ENCODE peak calls at places on chromosomes 13 and 19, in nine cellular contexts. D is activated CD8-positive, alpha-beta memory T cell treated with anti-CD3 and anti-CD28 coated beads for 1 hour; J is HFFc6; N is Karpas-422; G is stimulated activated CD4-positive, alpha-beta T cell treated with anti-CD3 and anti-CD28 coated beads, Interleukin-4, amount 100 ng/mL, for 48 hours; P is NCI-H1105; S is epithelial cell of esophagus; I is T-helper 17 cell; M is astrocyte of the hippocampus. A is an unnamed sample.

GRCh38 chr19:19403373-19403901 is 2.0 kb upstream of the GATAD2A start:
- DNase-seq in I (no peak), M (peak), P (no peak), S (peak), G (no peak), N (no peak), D (no peak), J (peak), A (peak)

GRCh38 chr19:49690656-49691242 is at the start of gene CPT1C:
- DNase-seq in S (peak), D (no peak), P (peak), N (peak), I (no peak), G (peak), M (peak), J (peak), A (no peak)

GRCh38 chr13:51717786-51718398 is 86.1 kb downstream of the DHRS12 start:
- DNase-seq in M (no peak), I (no peak), D (no peak), G (no peak), J (peak), P (no peak), N (no peak), S (peak), A (no peak)

GRCh38 chr19:50264483-50265186 is 61.2 kb downstream of the MYH14 start:
- DNase-seq in S (no peak), M (no peak), I (no peak), G (no peak), D (no peak), J (no peak), P (no peak), N (no peak), A (peak)

GRCh38 chr19:33481863-33482262 is 39.7 kb downstream of the PEPD start:
- DNase-seq in D (no peak), N (no peak), S (no peak), J (no peak), M (no peak), G (no peak), I (no peak), P (no peak), A (no peak)

GRCh38 chr19:35294859-35295258 is 2.9 kb downstream of the MAG start:
- DNase-seq in S (no peak), G (no peak), D (no peak), I (no peak), N (no peak), J (no peak), M (no peak), P (no peak), A (no peak)

GRCh38 chr19:4449022-4449825 is 8.4 kb downstream of the UBXN6 start:
- DNase-seq in G (no peak), N (no peak), J (no peak), S (no peak), D (no peak), P (no peak), I (no peak), M (peak), A (no peak)

GRCh38 chr19:5927439-5927821 is 13.4 kb downstream of the CAPS start:
- DNase-seq in I (no peak), J (no peak), N (no peak), G (no peak), S (no peak), P (no peak), M (no peak), D (no peak), A (no peak)

GRCh38 chr19:10885241-10886169 is 14.2 kb downstream of the CARM1 start:
- DNase-seq in N (no peak), P (no peak), J (no peak), G (no peak), S (no peak), D (no peak), M (peak), I (no peak), A (no peak)

GRCh38 chr13:110265341-110265681 is 41.6 kb downstream of the COL4A1 start:
- DNase-seq in P (no peak), G (no peak), I (no peak), N (no peak), S (no peak), D (no peak), J (no peak), M (no peak), A (no peak)

GRCh38 chr13:104614746-104615145 is 1548.5 kb upstream of the SLC10A2 start:
- DNase-seq in J (no peak), M (no peak), P (no peak), D (no peak), G (no peak), S (no peak), N (no peak), I (no peak), A (no peak)

GRCh38 chr13:76307157-76307556 is 579.0 kb downstream of the KCTD12 start:
- DNase-seq in P (no peak), G (no peak), M (peak), J (no peak), I (no peak), N (no peak), D (no peak), S (no peak), A (no peak)

GRCh38 chr13:103236213-103236612 is 170.0 kb upstream of the SLC10A2 start:
- DNase-seq in P (no peak), J (no peak), M (peak), I (no peak), G (no peak), N (no peak), D (no peak), S (peak), A (no peak)

GRCh38 chr19:13098291-13099072 is 4.2 kb downstream of the LYL1 start:
- DNase-seq in I (no peak), G (no peak), N (peak), D (no peak), S (peak), M (peak), P (no peak), J (no peak), A (no peak)

GRCh38 chr19:40578442-40578908 is 1.8 kb downstream of the SHKBP1 start:
- DNase-seq in N (no peak), S (no peak), G (no peak), P (no peak), I (no peak), M (no peak), D (no peak), J (no peak), A (peak)

GRCh38 chr19:46124638-46125115 is at the start of gene IGFL3:
- DNase-seq in S (peak), N (peak), J (peak), G (no peak), M (peak), I (no peak), P (no peak), D (no peak), A (no peak)

GRCh38 chr19:11373166-11373884 is 1.1 kb upstream of the SWSAP1 start:
- DNase-seq in M (peak), J (peak), D (no peak), I (no peak), N (peak), P (peak), G (no peak), S (peak), A (no peak)

GRCh38 chr13:60654405-60654804 is 257.4 kb downstream of the TDRD3 start:
- DNase-seq in G (no peak), D (no peak), N (peak), J (peak), P (peak), I (no peak), M (peak), S (peak), A (peak)

GRCh38 chr19:45124021-45124420 is 31.0 kb downstream of the PPP1R37 start:
- DNase-seq in I (no peak), D (no peak), S (no peak), M (no peak), J (no peak), P (no peak), G (no peak), N (no peak), A (no peak)

GRCh38 chr13:35700661-35701060 is 224.2 kb upstream of the MAB21L1 start:
- DNase-seq in M (peak), N (no peak), G (no peak), P (no peak), J (peak), S (no peak), D (no peak), I (no peak), A (no peak)

GRCh38 chr19:56076413-56076998 is 44.6 kb downstream of the ZNF787 start:
- DNase-seq in P (peak), D (no peak), N (peak), J (peak), M (peak), I (no peak), S (peak), G (peak), A (peak)

GRCh38 chr19:4352701-4353121 is 9.3 kb downstream of the MPND start:
- DNase-seq in P (peak), S (peak), J (peak), N (peak), D (no peak), I (no peak), G (peak), M (peak), A (peak)

GRCh38 chr13:45721203-45721731 is 19.1 kb downstream of the CBY2 start:
- DNase-seq in D (no peak), M (no peak), P (no peak), I (no peak), N (no peak), G (no peak), S (no peak), J (no peak), A (no peak)

GRCh38 chr13:41254902-41255301 is 8.5 kb downstream of the MTRF1 start:
- DNase-seq in N (no peak), M (no peak), D (no peak), I (no peak), J (no peak), S (no peak), P (no peak), G (no peak), A (no peak)

GRCh38 chr19:35114656-35115537 is 726 bp upstream of the FXYD3 start:
- DNase-seq in M (peak), N (peak), I (peak), G (peak), D (peak), J (no peak), S (peak), P (peak), A (peak)

GRCh38 chr19:28424662-28425430 is 788.1 kb downstream of the UQCRFS1 start:
- DNase-seq in S (no peak), J (no peak), D (no peak), G (no peak), M (peak), P (no peak), N (no peak), I (no peak), A (peak)

GRCh38 chr13:28558126-28558525 is 63.2 kb upstream of the FLT1 start:
- DNase-seq in J (peak), D (no peak), N (no peak), M (peak), S (peak), G (no peak), P (no peak), I (no peak), A (peak)

GRCh38 chr19:2616741-2617392 is 85.6 kb downstream of the GNG7 start:
- DNase-seq in N (peak), J (no peak), M (no peak), S (no peak), G (no peak), D (no peak), P (no peak), I (no peak), A (peak)

GRCh38 chr13:42549555-42549941 is 24.4 kb upstream of the TNFSF11 start:
- DNase-seq in P (no peak), N (no peak), D (no peak), G (no peak), J (no peak), S (no peak), M (no peak), I (no peak), A (no peak)

GRCh38 chr19:43432866-43433673 is 18.4 kb downstream of the TEX101 start:
- DNase-seq in S (peak), M (peak), G (peak), N (peak), D (peak), I (peak), J (peak), P (peak), A (peak)

GRCh38 chr13:28220166-28220565 is 81.8 kb downstream of the PAN3 start:
- DNase-seq in N (no peak), G (no peak), S (peak), D (no peak), M (peak), I (no peak), P (no peak), J (no peak), A (no peak)

GRCh38 chr19:8038815-8039214 is 13.7 kb upstream of the CCL25 start:
- DNase-seq in I (no peak), M (no peak), S (no peak), P (no peak), D (no peak), J (no peak), N (no peak), G (no peak), A (no peak)

GRCh38 chr13:43058318-43058674 is 34.9 kb downstream of the DNAJC15 start:
- DNase-seq in J (peak), G (no peak), M (peak), D (no peak), N (no peak), P (no peak), I (no peak), S (peak), A (peak)

GRCh38 chr19:29887498-29887897 is 54.5 kb upstream of the URI1 start:
- DNase-seq in M (no peak), N (no peak), G (no peak), I (no peak), J (peak), P (no peak), S (no peak), D (no peak), A (peak)

GRCh38 chr19:858868-859843 is at the start of gene CFD:
- DNase-seq in S (no peak), J (no peak), G (no peak), P (no peak), D (no peak), M (no peak), I (no peak), N (no peak), A (no peak)

GRCh38 chr19:42081584-42082258 is 5.8 kb downstream of the ZNF574 start:
- DNase-seq in N (peak), I (no peak), M (peak), D (no peak), S (peak), G (no peak), P (no peak), J (peak), A (peak)

GRCh38 chr19:42150940-42151339 is 18.7 kb upstream of the POU2F2 start:
- DNase-seq in S (no peak), D (no peak), P (no peak), J (no peak), G (no peak), I (no peak), N (no peak), M (no peak), A (no peak)